ENCODE peak calls at places on chromosomes 6 and 20, in six cellular contexts. P is AG04450; H is lower leg skin; G is cortex of kidney; F is stimulated activated naive CD8-positive, alpha-beta T cell treated with anti-CD3 and anti-CD28 coated beads, Interleukin-15, Interleukin-2, amounts not matched to agents 100 U/mL and 50 U/mL, for 24 hours; Q is A549. B is an unnamed sample.

GRCh38 chr6:121999458-122000065 is 399.9 kb upstream of the HSF2 start:
- DNase-seq in H (no peak), Q (no peak), P (no peak), G (no peak), F (no peak), B (no peak)

GRCh38 chr20:58264271-58264670 is 35.8 kb upstream of the ANKRD60 start:
- DNase-seq in G (no peak), Q (no peak), P (no peak), H (no peak), F (no peak), B (no peak)

GRCh38 chr6:8905647-8906231 is 470.4 kb upstream of the SLC35B3 start:
- DNase-seq in F (no peak), P (no peak), H (no peak), G (no peak), Q (no peak), B (no peak)

GRCh38 chr6:33417127-33417902 is 592 bp downstream of the CUTA start:
- DNase-seq in F (peak; percentile 39), Q (peak; percentile 38), P (peak; percentile 66), G (no peak), H (peak; percentile 84), B (no peak)

GRCh38 chr20:41308290-41308691 is 9.2 kb downstream of the ZHX3 start:
- DNase-seq in F (no peak), G (no peak), H (no peak), Q (no peak), P (peak; percentile 59), B (no peak)

GRCh38 chr20:53023717-53024116 is 51.6 kb downstream of the TSHZ2 start:
- DNase-seq in H (no peak), P (no peak), F (no peak), Q (no peak), G (no peak), B (no peak)

GRCh38 chr6:33854572-33855030 is 50.8 kb upstream of the MLN start:
- DNase-seq in Q (no peak), H (no peak), P (no peak), F (no peak), G (no peak), B (no peak)

GRCh38 chr6:117771403-117771802 is 96.1 kb downstream of the NUS1 start:
- DNase-seq in P (no peak), F (no peak), H (no peak), Q (no peak), G (no peak), B (no peak)

GRCh38 chr6:16684195-16684689 is 77.0 kb downstream of the ATXN1 start:
- DNase-seq in H (no peak), G (no peak), Q (no peak), P (no peak), F (no peak), B (no peak)

GRCh38 chr20:50885068-50885467 is 46.2 kb downstream of the ADNP start:
- DNase-seq in P (no peak), Q (no peak), G (no peak), F (no peak), H (peak; percentile 56), B (no peak)

GRCh38 chr6:39203804-39204495 is 25.3 kb downstream of the KCNK5 start:
- DNase-seq in Q (peak; percentile 62), H (no peak), P (no peak), G (no peak), F (no peak), B (no peak)

GRCh38 chr6:37882724-37883413 is 63.3 kb downstream of the ZFAND3 start:
- DNase-seq in F (no peak), P (peak; percentile 62), Q (no peak), G (no peak), H (no peak), B (no peak)

GRCh38 chr6:14092861-14093789 is 24.4 kb upstream of the CD83 start:
- DNase-seq in P (no peak), G (no peak), Q (no peak), F (no peak), H (no peak), B (no peak)

GRCh38 chr6:107045733-107046312 is 17.8 kb downstream of the MTRES1 start:
- DNase-seq in P (no peak), G (no peak), Q (no peak), H (no peak), F (no peak), B (no peak)

GRCh38 chr6:36029464-36029863 is 1.9 kb downstream of the MAPK14 start:
- DNase-seq in G (no peak), Q (no peak), P (peak; percentile 48), F (no peak), H (no peak), B (no peak)

GRCh38 chr6:137283940-137284910 is 65.0 kb upstream of the IFNGR1 start:
- DNase-seq in H (no peak), Q (no peak), F (no peak), P (no peak), G (no peak), B (no peak)

GRCh38 chr6:167851349-167851952 is 24.7 kb downstream of the AFDN start:
- DNase-seq in P (no peak), F (no peak), G (no peak), Q (no peak), H (no peak), B (no peak)

GRCh38 chr6:6225885-6226284 is 94.6 kb downstream of the F13A1 start:
- DNase-seq in H (no peak), Q (no peak), P (no peak), G (no peak), F (no peak), B (no peak)

GRCh38 chr20:10857362-10858070 is 183.7 kb upstream of the JAG1 start:
- DNase-seq in Q (peak; percentile 74), H (no peak), G (no peak), F (no peak), P (no peak), B (peak; percentile 5)

GRCh38 chr6:43760799-43761168 is 9.2 kb upstream of the VEGFA start:
- DNase-seq in Q (no peak), F (no peak), G (no peak), P (no peak), H (peak; percentile 61), B (no peak)

GRCh38 chr6:52663120-52663934 is 7.6 kb upstream of the TMEM14A start:
- DNase-seq in F (peak; percentile 48), H (no peak), G (no peak), Q (peak; percentile 49), P (peak; percentile 48), B (no peak)

GRCh38 chr6:133992992-133993682 is 40.1 kb downstream of the TBPL1 start:
- DNase-seq in Q (no peak), G (no peak), F (no peak), P (no peak), H (no peak), B (no peak)

GRCh38 chr6:37168809-37169457 is 1.0 kb upstream of the PIM1 start:
- DNase-seq in Q (peak; percentile 63), P (no peak), H (no peak), F (peak; percentile 43), G (no peak), B (peak; percentile 45)

GRCh38 chr6:21918081-21918480 is 324.5 kb downstream of the SOX4 start:
- DNase-seq in G (no peak), F (no peak), P (no peak), Q (no peak), H (no peak), B (no peak)